ENCODE peak calls at places on chromosomes 5 and 9, in six cellular contexts. M is neuronal stem cell, U is MM.1S, H is PC-3, T is kidney, W is GM23248. P is an unnamed sample. For H3K36me3, the result is how much of the 10 kb centered on the place peaks cover.

GRCh38 chr5:33788922-33789321 is 102.9 kb downstream of the ADAMTS12 start:
- DNase-seq in U (no peak), M (no peak), W (peak), H (peak), T (no peak), P (no peak)

GRCh38 chr5:8949908-8950307 is 596.0 kb downstream of the SEMA5A start:
- DNase-seq in T (no peak), U (peak), H (no peak), W (no peak), M (no peak), P (no peak)

GRCh38 chr5:132019857-132020555 is 8.5 kb upstream of the ACSL6 start:
- DNase-seq in U (peak), W (no peak), H (no peak), M (no peak), T (peak), P (no peak)

GRCh38 chr5:43042626-43043399 is 2.7 kb upstream of the ANXA2R start:
- DNase-seq in U (peak), W (peak), H (peak), M (peak), T (peak), P (peak)

GRCh38 chr5:80034962-80035821 is at the start of gene THBS4:
- DNase-seq in U (no peak), M (peak), H (no peak), W (peak), T (no peak), P (peak)

GRCh38 chr5:108345541-108346171 is 36.2 kb downstream of the FBXL17 start:
- DNase-seq in M (peak), W (peak), H (peak), T (no peak), U (peak), P (no peak)

GRCh38 chr5:126865299-126865698 is 88.4 kb downstream of the LMNB1 start:
- DNase-seq in W (peak), T (no peak), M (no peak), U (no peak), H (peak), P (no peak)

GRCh38 chr9:12681620-12682019 is 11.6 kb upstream of the TYRP1 start:
- DNase-seq in T (no peak), U (no peak), M (no peak), H (peak), W (peak), P (no peak)

GRCh38 chr9:134932171-134932570 is 14.5 kb upstream of the FCN1 start:
- DNase-seq in M (no peak), H (no peak), T (peak), U (no peak), W (no peak), P (no peak)

GRCh38 chr5:30099634-30100033 is 1093.9 kb upstream of the CDH6 start:
- DNase-seq in U (no peak), T (no peak), M (no peak), H (peak), W (no peak), P (no peak)

GRCh38 chr5:93723005-93723404 is 18.4 kb downstream of the POU5F2 start:
- DNase-seq in H (peak), M (no peak), U (no peak), T (no peak), W (peak), P (no peak)

GRCh38 chr9:15738011-15738410 is 185.2 kb downstream of the CCDC171 start:
- DNase-seq in T (no peak), M (no peak), W (peak), H (no peak), U (no peak), P (no peak)

GRCh38 chr9:135739271-135740220 is 37.6 kb downstream of the KCNT1 start:
- DNase-seq in M (no peak), W (no peak), U (no peak), T (no peak), H (no peak), P (no peak)

GRCh38 chr5:4078544-4078943 is 482.9 kb downstream of the IRX1 start:
- DNase-seq in W (no peak), H (no peak), T (no peak), M (no peak), U (no peak), P (no peak)

GRCh38 chr9:133387680-133388079 is 11.5 kb downstream of the STKLD1 start:
- DNase-seq in W (no peak), T (no peak), M (no peak), H (no peak), U (no peak), P (no peak)

GRCh38 chr9:116549061-116549664 is 137.9 kb upstream of the TRIM32 start:
- DNase-seq in H (peak), T (peak), U (no peak), M (no peak), W (peak), P (no peak)

GRCh38 chr5:165201364-165202143 is 1696.1 kb downstream of the MAT2B start:
- DNase-seq in H (peak), T (no peak), M (no peak), U (no peak), W (no peak), P (no peak)

GRCh38 chr5:173242079-173242478 is 7.1 kb upstream of the NKX2-5 start:
- DNase-seq in H (no peak), W (no peak), U (no peak), T (no peak), M (no peak), P (peak)

GRCh38 chr9:75616841-75617566 is 273.5 kb upstream of the PCSK5 start:
- DNase-seq in H (no peak), M (peak), W (no peak), T (no peak), U (no peak), P (no peak)

GRCh38 chr9:21728781-21729180 is 73.7 kb upstream of the MTAP start:
- DNase-seq in T (no peak), H (no peak), W (peak), M (no peak), U (no peak), P (no peak)

GRCh38 chr5:112649882-112650281 is 87.8 kb upstream of the APC start:
- DNase-seq in W (no peak), U (no peak), H (peak), T (no peak), M (no peak), P (no peak)

GRCh38 chr5:8013951-8014844 is 145.2 kb downstream of the MTRR start:
- DNase-seq in T (no peak), W (no peak), U (no peak), H (peak), M (no peak), P (no peak)

GRCh38 chr9:4741365-4742031 is 496 bp upstream of the AK3 start:
- DNase-seq in M (peak), T (no peak), H (peak), U (no peak), W (peak), P (peak)

GRCh38 chr9:126545116-126545515 is 68.6 kb upstream of the LMX1B start:
- DNase-seq in W (no peak), M (no peak), T (no peak), H (no peak), U (no peak), P (no peak)

GRCh38 chr9:19161257-19162025 is 34.1 kb upstream of the PLIN2 start:
- DNase-seq in T (no peak), W (peak), M (no peak), H (peak), U (no peak), P (no peak)

DNA sequence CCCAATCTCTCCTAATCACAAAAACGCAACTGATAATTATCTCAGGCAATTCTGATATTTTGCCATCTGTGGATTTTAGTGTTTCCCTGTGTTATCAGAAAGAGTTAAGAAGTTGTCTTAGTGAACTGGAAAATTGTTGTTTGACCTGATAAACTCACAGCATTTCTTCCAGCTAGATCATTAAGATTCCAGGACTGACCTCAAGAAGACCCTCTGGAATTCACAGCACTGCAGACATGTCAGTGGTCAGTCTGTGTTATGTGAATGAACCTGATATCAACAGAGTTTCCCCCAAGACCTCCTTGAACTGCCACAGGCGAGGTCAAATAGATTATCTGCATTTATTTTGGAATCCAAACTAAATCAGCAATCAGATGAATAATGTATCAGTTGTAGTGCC is 174.7 kb downstream of the FBXL7 start:
- DNase-seq in U (no peak), M (no peak), H (no peak), W (no peak), T (no peak), P (no peak)
- H3K9ac ChIP-seq in U (no peak), M (no peak), H (no peak), W (no peak), T (no peak), P (no peak)

GRCh38 chr9:27540537-27540936 is 10.9 kb upstream of the MOB3B start:
- DNase-seq in M (no peak), T (no peak), W (no peak), H (peak), U (no peak), P (no peak)

GRCh38 chr9:27537027-27537435 is 7.4 kb upstream of the MOB3B start:
- DNase-seq in W (no peak), H (no peak), T (no peak), M (no peak), U (no peak), P (no peak)

GRCh38 chr9:27541740-27542139 is 12.1 kb upstream of the MOB3B start:
- DNase-seq in H (no peak), U (no peak), T (no peak), W (no peak), M (no peak), P (no peak)

GRCh38 chr9:27538668-27539067 is 9.1 kb upstream of the MOB3B start:
- DNase-seq in W (no peak), U (no peak), H (no peak), M (no peak), T (no peak), P (no peak)

DNA sequence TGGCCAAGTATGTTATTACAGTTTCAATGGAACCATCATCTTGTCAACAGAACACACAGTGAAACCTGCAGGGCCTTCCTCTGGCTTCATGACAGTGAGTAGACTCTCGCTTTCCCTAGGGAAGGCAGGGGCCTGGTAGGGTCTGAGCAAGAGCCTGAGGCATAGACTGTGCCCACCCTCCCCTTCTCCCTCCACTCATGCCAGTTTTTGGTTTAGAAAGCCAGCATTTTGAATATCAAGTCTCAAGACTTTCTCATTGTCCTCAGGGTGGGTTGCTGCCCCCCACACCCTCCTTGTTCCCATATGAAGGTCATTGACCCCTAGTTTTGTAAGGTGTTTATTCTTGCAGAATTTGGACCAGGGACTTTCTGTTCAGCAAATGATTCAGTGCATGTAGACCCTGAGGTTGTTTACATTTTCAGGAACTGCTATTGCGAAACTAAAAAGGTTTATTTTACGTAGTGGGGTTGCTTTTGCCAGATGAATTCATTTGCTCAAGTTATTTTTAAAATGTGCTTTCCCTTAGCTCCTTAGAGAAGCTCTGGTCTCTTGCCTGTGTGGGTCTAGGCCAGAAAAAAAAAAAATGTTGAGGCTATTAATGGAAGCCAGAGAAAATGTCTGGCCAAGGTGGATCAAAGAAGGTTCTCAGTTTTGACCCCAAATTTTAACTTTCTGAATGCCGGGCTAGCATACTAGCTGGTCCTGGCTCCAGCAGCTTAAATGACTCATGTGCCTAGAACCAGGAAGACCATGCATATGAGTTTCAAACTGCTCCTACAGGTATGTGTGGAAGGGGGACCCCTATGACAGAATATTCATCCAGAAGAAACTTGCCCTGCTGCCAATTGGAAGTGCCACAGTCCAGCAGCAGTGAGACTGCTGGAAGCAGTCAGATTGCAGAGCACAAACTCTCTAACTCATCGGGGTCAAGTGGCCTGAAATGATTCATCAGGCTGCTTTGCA is 10.1 kb upstream of the MOB3B start:
- DNase-seq in H (peak), M (no peak), T (peak), U (no peak), W (peak), P (no peak)
- H3K4me3 ChIP-seq in H (peak), M (no peak), T (no peak), U (no peak), W (no peak), P (no peak)

GRCh38 chr5:74378464-74378863 is 262.1 kb downstream of the ENC1 start:
- DNase-seq in M (no peak), U (no peak), H (no peak), W (peak), T (no peak), P (no peak)

GRCh38 chr5:74384851-74385250 is 255.7 kb downstream of the ENC1 start:
- DNase-seq in M (no peak), W (no peak), T (no peak), H (no peak), U (no peak), P (no peak)

GRCh38 chr5:74380193-74380592 is 260.3 kb downstream of the ENC1 start:
- DNase-seq in W (no peak), M (no peak), H (no peak), U (no peak), T (no peak), P (no peak)

GRCh38 chr5:74382864-74383618 is 257.5 kb downstream of the ENC1 start:
- DNase-seq in W (peak), U (no peak), T (no peak), H (peak), M (no peak), P (no peak)

GRCh38 chr5:74382115-74382514 is 258.4 kb downstream of the ENC1 start:
- DNase-seq in H (no peak), M (no peak), W (no peak), T (no peak), U (no peak), P (no peak)
- H3K36me3 ChIP-seq in H (under half), M (under half), W (under half), T (under half), U (under half), P (under half)

GRCh38 chr5:14109771-14110170 is 33.4 kb upstream of the TRIO start:
- DNase-seq in H (no peak), T (no peak), W (peak), M (no peak), U (no peak), P (no peak)
- H3K9ac ChIP-seq in H (peak), T (no peak), W (peak), M (no peak), U (no peak), P (no peak)

DNA sequence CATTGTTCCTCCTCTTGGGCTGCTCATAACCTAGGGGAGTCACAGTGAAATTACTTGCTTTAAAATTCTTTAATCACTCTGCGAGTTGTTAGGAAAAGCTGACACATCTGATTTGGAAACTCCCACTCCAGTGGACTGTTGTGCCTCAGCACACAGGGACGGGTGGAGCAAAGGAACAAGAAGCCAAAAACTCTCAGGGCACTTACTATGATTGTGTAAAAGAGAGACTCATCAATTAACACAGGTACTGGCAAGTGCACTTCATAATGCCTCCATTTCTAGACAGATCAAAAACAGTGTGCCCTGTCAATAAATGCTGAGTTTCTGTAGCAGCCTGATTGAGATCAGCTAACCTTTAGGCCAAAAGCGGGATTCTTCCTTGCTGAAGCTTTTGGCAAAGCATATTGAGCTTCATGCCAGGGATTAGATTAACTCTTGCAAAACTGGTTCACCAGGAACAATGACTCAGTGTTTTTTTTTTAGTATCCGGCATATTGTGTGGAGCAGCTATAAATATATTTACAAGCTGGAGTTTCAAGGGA is 55.9 kb downstream of the TMC1 start:
- DNase-seq in T (no peak), M (no peak), H (peak), W (peak), U (no peak), P (no peak)
- H3K4me3 ChIP-seq in T (peak), M (no peak), H (peak), W (peak), U (no peak), P (no peak)

GRCh38 chr9:107309271-107309670 is 26.2 kb downstream of the RAD23B start:
- DNase-seq in U (no peak), M (no peak), H (no peak), T (no peak), W (no peak), P (no peak)

GRCh38 chr9:107312651-107313050 is 29.6 kb downstream of the RAD23B start:
- DNase-seq in M (no peak), W (peak), H (no peak), T (no peak), U (no peak), P (no peak)

GRCh38 chr9:107306308-107306707 is 23.2 kb downstream of the RAD23B start:
- DNase-seq in H (no peak), W (no peak), T (no peak), M (no peak), U (no peak), P (no peak)

GRCh38 chr9:107308461-107308860 is 25.4 kb downstream of the RAD23B start:
- DNase-seq in U (no peak), H (no peak), T (no peak), W (no peak), M (no peak), P (no peak)

DNA sequence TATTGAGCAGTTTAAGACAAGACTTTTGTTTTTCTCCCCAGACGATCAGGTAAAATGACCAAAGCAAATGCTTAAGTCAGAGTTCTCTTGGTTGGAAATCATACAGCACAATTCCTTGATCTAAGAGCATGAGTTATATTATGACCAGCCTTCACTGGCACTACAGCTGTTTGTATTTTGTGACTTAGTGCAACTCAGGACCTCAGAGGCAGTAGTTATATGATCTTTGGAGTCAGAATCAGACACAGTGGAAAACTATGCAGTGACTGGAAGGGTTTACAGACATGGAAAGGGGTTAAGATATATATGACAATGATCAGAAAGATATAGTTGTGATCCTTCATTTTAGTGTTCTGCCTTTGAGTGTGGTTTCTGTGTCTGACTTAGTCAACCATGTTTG is 24.3 kb downstream of the RAD23B start:
- DNase-seq in W (peak), M (no peak), T (no peak), H (no peak), U (no peak), P (no peak)
- H3K36me3 ChIP-seq in W (half or more), M (half or more), T (under half), H (half or more), U (under half), P (half or more)

GRCh38 chr9:6563036-6563435 is 82.5 kb downstream of the GLDC start:
- DNase-seq in H (no peak), M (no peak), U (no peak), W (no peak), T (no peak), P (no peak)
- H3K9ac ChIP-seq in H (no peak), M (no peak), U (no peak), W (no peak), T (no peak), P (no peak)

DNA sequence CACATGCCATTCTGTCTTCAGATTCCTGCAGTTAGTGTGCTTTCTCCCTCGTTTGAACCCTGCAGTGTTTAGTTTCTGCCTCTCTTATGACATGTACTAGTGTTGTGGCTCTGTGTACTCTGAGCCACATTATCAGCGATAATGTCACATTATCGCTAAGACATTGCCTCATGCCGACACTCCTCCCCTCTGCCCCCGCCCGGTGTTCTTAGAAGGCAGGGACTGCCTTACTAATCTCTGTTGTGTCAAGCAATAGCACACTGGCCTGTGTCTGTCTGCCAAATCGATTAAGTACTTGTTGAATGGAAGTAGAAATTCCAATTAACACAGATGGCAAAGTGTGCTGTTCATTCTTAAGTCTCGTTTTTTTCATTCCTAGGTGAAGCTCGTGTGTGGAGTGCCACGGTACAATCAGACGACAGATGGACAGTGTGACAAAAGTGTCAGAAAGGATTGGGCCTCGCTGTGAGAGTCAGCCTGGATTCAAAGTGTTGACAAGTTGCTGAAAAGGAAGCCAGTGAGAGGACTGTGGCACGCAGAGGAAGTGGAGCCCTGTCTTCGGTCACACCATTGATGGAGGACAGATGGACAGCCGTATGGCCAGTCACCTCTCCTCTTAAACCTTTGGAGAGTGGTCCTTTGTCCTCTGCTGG is 10.5 kb downstream of the PIK3R1 start:
- DNase-seq in W (no peak), M (no peak), T (no peak), U (no peak), H (no peak), P (no peak)
- H3K4me3 ChIP-seq in W (no peak), M (no peak), T (no peak), U (no peak), H (no peak), P (no peak)

GRCh38 chr9:37995348-37995737 is 73.7 kb downstream of the SHB start:
- DNase-seq in M (no peak), T (no peak), H (no peak), W (no peak), U (no peak), P (no peak)

GRCh38 chr9:37994639-37995347 is 74.2 kb downstream of the SHB start:
- DNase-seq in W (peak), M (no peak), U (no peak), T (peak), H (no peak), P (no peak)

GRCh38 chr9:37990404-37991015 is 78.5 kb downstream of the SHB start:
- DNase-seq in T (no peak), M (no peak), W (no peak), H (no peak), U (no peak), P (no peak)

GRCh38 chr9:37989632-37990155 is 79.3 kb downstream of the SHB start:
- DNase-seq in W (no peak), M (no peak), T (no peak), H (no peak), U (no peak), P (no peak)

GRCh38 chr9:37992924-37993349 is 76.1 kb downstream of the SHB start:
- DNase-seq in U (no peak), T (peak), H (no peak), W (no peak), M (no peak), P (no peak)
- H3K36me3 ChIP-seq in U (under half), T (under half), H (under half), W (under half), M (under half), P (half or more)

P was measured in endodermal cell.